ENCODE peak calls at places on chromosomes 13 and 19, in six cellular contexts. E is SW 1271; F is nephron progenitor cell; M is activated CD4-positive, alpha-beta T cell treated with anti-CD3 and anti-CD28 coated beads for 24 hours; R is M059J; Z is HS-5. G is an unnamed sample.

GRCh38 chr13:41004875-41005693 is 14.0 kb downstream of the ELF1 start:
- DNase-seq in E (peak; percentile 18), F (no peak), M (no peak), R (peak; percentile 37), Z (no peak), G (no peak)

GRCh38 chr19:14381689-14382474 is 638 bp downstream of the ADGRE5 start:
- DNase-seq in E (peak; percentile 47), F (no peak), M (peak; percentile 56), R (peak; percentile 84), Z (no peak), G (no peak)

GRCh38 chr19:33302974-33303790 is 848 bp upstream of the CEBPA start:
- DNase-seq in E (no peak), F (peak; percentile 70), M (no peak), R (peak; percentile 32), Z (peak; percentile 3), G (peak; percentile 79)

GRCh38 chr13:113297370-113297871 is 382 bp downstream of the LAMP1 start:
- DNase-seq in E (no peak), F (no peak), M (no peak), R (peak; percentile 12), Z (no peak), G (no peak)

GRCh38 chr13:88376762-88377388 is 705.7 kb downstream of the SLITRK5 start:
- DNase-seq in E (no peak), F (no peak), M (no peak), R (no peak), Z (no peak), G (no peak)

GRCh38 chr19:14404322-14404721 is 14.8 kb downstream of the DDX39A start:
- DNase-seq in E (no peak), F (no peak), M (no peak), R (no peak), Z (no peak), G (no peak)

GRCh38 chr19:52070496-52070895 is 21.9 kb upstream of the ZNF432 start:
- DNase-seq in E (no peak), F (no peak), M (no peak), R (peak; percentile 26), Z (no peak), G (no peak)

GRCh38 chr19:55083004-55083850 is 7.6 kb downstream of the EPS8L1 start:
- DNase-seq in E (no peak), F (peak; percentile 17), M (no peak), R (no peak), Z (no peak), G (no peak)

GRCh38 chr19:51034704-51035103 is at the start of gene KLK12:
- DNase-seq in E (no peak), F (no peak), M (no peak), R (no peak), Z (no peak), G (no peak)

GRCh38 chr13:111047326-111047725 is 67.8 kb upstream of the ARHGEF7 start:
- DNase-seq in E (no peak), F (no peak), M (no peak), R (no peak), Z (no peak), G (no peak)

GRCh38 chr13:99991013-99991805 is 9.6 kb downstream of the ZIC2 start:
- DNase-seq in E (no peak), F (peak; percentile 21), M (no peak), R (no peak), Z (no peak), G (no peak)

GRCh38 chr19:6378036-6378435 is 2.3 kb upstream of the PSPN start:
- DNase-seq in E (no peak), F (peak; percentile 21), M (no peak), R (no peak), Z (no peak), G (no peak)